ENCODE peak calls at places on chromosome 20, in five cellular contexts. B, G, A, O and I are unnamed samples.

GRCh38 chr20:25539742-25540201 is 45.6 kb downstream of the NINL start:
- DNase-seq in B (no peak), G (no peak), A (no peak), O (no peak), I (no peak)

GRCh38 chr20:43839793-43840199 is 74.9 kb upstream of the TOX2 start:
- DNase-seq in B (no peak), G (no peak), A (no peak), O (no peak), I (no peak)

GRCh38 chr20:10634683-10635411 is 39.0 kb downstream of the JAG1 start:
- DNase-seq in B (no peak), G (no peak), A (no peak), O (no peak), I (no peak)

GRCh38 chr20:58795923-58796245 is 54.8 kb downstream of the GNAS-AS1 start:
- DNase-seq in B (no peak), G (no peak), A (no peak), O (no peak), I (no peak)

GRCh38 chr20:47782091-47782490 is 3.2 kb downstream of the SULF2 start:
- DNase-seq in B (no peak), G (no peak), A (no peak), O (no peak), I (no peak)

GRCh38 chr20:8020314-8021079 is 936 bp upstream of the TMX4 start:
- DNase-seq in B (no peak), G (peak), A (no peak), O (peak), I (peak)

GRCh38 chr20:41177636-41178035 is 40.3 kb downstream of the PLCG1 start:
- DNase-seq in B (no peak), G (no peak), A (no peak), O (peak), I (no peak)

GRCh38 chr20:21677261-21677660 is 28.2 kb upstream of the PAX1 start:
- DNase-seq in B (no peak), G (no peak), A (no peak), O (no peak), I (no peak)

GRCh38 chr20:45523833-45524232 is 8.4 kb upstream of the SPINT3 start:
- DNase-seq in B (no peak), G (no peak), A (no peak), O (peak), I (no peak)

GRCh38 chr20:13024581-13024980 is 15.8 kb downstream of the SPTLC3 start:
- DNase-seq in B (no peak), G (no peak), A (no peak), O (no peak), I (no peak)

GRCh38 chr20:1313236-1313964 is 15.5 kb downstream of the SDCBP2 start:
- DNase-seq in B (peak), G (peak), A (peak), O (peak), I (peak)

GRCh38 chr20:878511-879307 is 37.4 kb downstream of the ANGPT4 start:
- DNase-seq in B (no peak), G (no peak), A (no peak), O (no peak), I (no peak)

GRCh38 chr20:50438986-50439407 is 71.2 kb upstream of the PTPN1 start:
- DNase-seq in B (no peak), G (no peak), A (no peak), O (peak), I (no peak)

GRCh38 chr20:62805365-62805710 is 703 bp downstream of the OGFR start:
- DNase-seq in B (no peak), G (peak), A (no peak), O (no peak), I (peak)

GRCh38 chr20:4817230-4817671 is 95.5 kb downstream of the PRND start:
- DNase-seq in B (no peak), G (no peak), A (no peak), O (no peak), I (no peak)

GRCh38 chr20:14775778-14776177 is 438.4 kb upstream of the FLRT3 start:
- DNase-seq in B (no peak), G (peak), A (no peak), O (peak), I (peak)

GRCh38 chr20:47178851-47179250 is 177.6 kb downstream of the ZMYND8 start:
- DNase-seq in B (no peak), G (no peak), A (no peak), O (no peak), I (no peak)

GRCh38 chr20:57872816-57873409 is 163.1 kb upstream of the PMEPA1 start:
- DNase-seq in B (no peak), G (no peak), A (no peak), O (no peak), I (no peak)

GRCh38 chr20:33554914-33555420 is 65.1 kb downstream of the CBFA2T2 start:
- DNase-seq in B (peak), G (peak), A (no peak), O (peak), I (peak)

GRCh38 chr20:19890358-19891117 is 126.6 kb upstream of the NAA20 start:
- DNase-seq in B (no peak), G (peak), A (no peak), O (no peak), I (peak)

GRCh38 chr20:44716309-44717106 is 1.3 kb downstream of the CCN5 start:
- DNase-seq in B (no peak), G (no peak), A (no peak), O (peak), I (no peak)

GRCh38 chr20:820328-820953 is 13.1 kb upstream of the FAM110A start:
- DNase-seq in B (no peak), G (no peak), A (no peak), O (no peak), I (no peak)

GRCh38 chr20:46323557-46323956 is 15.3 kb upstream of the CDH22 start:
- DNase-seq in B (no peak), G (peak), A (no peak), O (no peak), I (peak)

GRCh38 chr20:39874049-39874893 is 814.8 kb downstream of the MAFB start:
- DNase-seq in B (no peak), G (peak), A (no peak), O (peak), I (peak)

GRCh38 chr20:62303327-62304226 is 780 bp downstream of the ADRM1 start:
- DNase-seq in B (no peak), G (peak), A (no peak), O (peak), I (peak)

GRCh38 chr20:45329497-45330319 is 18.5 kb downstream of the SDC4 start:
- DNase-seq in B (no peak), G (no peak), A (no peak), O (no peak), I (no peak)

GRCh38 chr20:17620371-17621228 is 50.7 kb downstream of the DSTN start:
- DNase-seq in B (no peak), G (no peak), A (no peak), O (no peak), I (no peak)

GRCh38 chr20:40612837-40613236 is 76.2 kb downstream of the MAFB start:
- DNase-seq in B (no peak), G (no peak), A (no peak), O (no peak), I (no peak)

GRCh38 chr20:56414842-56415765 is 3.0 kb downstream of the CASS4 start:
- DNase-seq in B (peak), G (no peak), A (no peak), O (no peak), I (no peak)